ENCODE peak calls at places on chromosomes 1 and 21, in six cellular contexts. H is GM04503, M is cardiac fibroblast, I is frontal cortex, A is kidney epithelial cell, X is GM18507. N is an unnamed sample.

GRCh38 chr1:34984435-34985062 is 598 bp downstream of the TMEM35B start:
- DNase-seq in H (no peak), M (peak; percentile 51), I (no peak), A (no peak), X (no peak), N (peak; percentile 60)

GRCh38 chr1:39250460-39251240 is 46.2 kb downstream of the MACF1 start:
- DNase-seq in H (no peak), M (peak; percentile 72), I (no peak), A (no peak), X (no peak), N (peak; percentile 39)

GRCh38 chr1:50278352-50278878 is 144.8 kb downstream of the DMRTA2 start:
- DNase-seq in H (no peak), M (no peak), I (no peak), A (no peak), X (no peak), N (no peak)

GRCh38 chr1:12001249-12001917 is 17.9 kb upstream of the MIIP start:
- DNase-seq in H (no peak), M (peak; percentile 73), I (no peak), A (no peak), X (no peak), N (peak; percentile 77)

GRCh38 chr21:43657355-43658093 is 1.8 kb downstream of the HSF2BP start:
- DNase-seq in H (no peak), M (no peak), I (no peak), A (no peak), X (no peak), N (no peak)

GRCh38 chr1:180424848-180425457 is 77.4 kb downstream of the ACBD6 start:
- DNase-seq in H (no peak), M (no peak), I (no peak), A (no peak), X (no peak), N (peak; percentile 97)

GRCh38 chr1:30379684-30380624 is 343.4 kb downstream of the MATN1 start:
- DNase-seq in H (peak; percentile 19), M (peak; percentile 70), I (peak; percentile 66), A (peak; percentile 26), X (peak; percentile 60), N (peak; percentile 87)

GRCh38 chr1:54309631-54310366 is 96.4 kb downstream of the SSBP3 start:
- DNase-seq in H (no peak), M (no peak), I (no peak), A (no peak), X (no peak), N (no peak)

GRCh38 chr1:169072945-169073725 is 33.4 kb upstream of the ATP1B1 start:
- DNase-seq in H (no peak), M (no peak), I (no peak), A (no peak), X (no peak), N (no peak)

GRCh38 chr1:231841616-231842344 is 215.2 kb downstream of the DISC1 start:
- DNase-seq in H (peak; percentile 49), M (peak; percentile 65), I (no peak), A (peak; percentile 73), X (no peak), N (no peak)

GRCh38 chr1:19450811-19451564 is 34.4 kb downstream of the CAPZB start:
- DNase-seq in H (peak; percentile 91), M (peak; percentile 92), I (no peak), A (peak; percentile 57), X (no peak), N (peak; percentile 67)

GRCh38 chr1:6831368-6831767 is 46.1 kb downstream of the CAMTA1 start:
- DNase-seq in H (no peak), M (peak; percentile 9), I (no peak), A (no peak), X (no peak), N (no peak)

GRCh38 chr1:63984257-63984626 is 210.4 kb downstream of the ROR1 start:
- DNase-seq in H (no peak), M (no peak), I (no peak), A (no peak), X (no peak), N (no peak)

GRCh38 chr1:224632381-224632871 is 16.3 kb downstream of the CNIH3 start:
- DNase-seq in H (no peak), M (peak; percentile 88), I (no peak), A (no peak), X (no peak), N (no peak)

GRCh38 chr1:99707535-99708142 is 58.8 kb downstream of the FRRS1 start:
- DNase-seq in H (no peak), M (peak; percentile 82), I (peak; percentile 12), A (peak; percentile 10), X (no peak), N (peak; percentile 73)

GRCh38 chr1:110113551-110113950 is 1.3 kb downstream of the UBL4B start:
- DNase-seq in H (no peak), M (no peak), I (no peak), A (no peak), X (no peak), N (no peak)

GRCh38 chr1:100578201-100578600 is 40.3 kb downstream of the GPR88 start:
- DNase-seq in H (no peak), M (peak; percentile 42), I (no peak), A (no peak), X (no peak), N (no peak)

GRCh38 chr1:29878501-29878900 is 642.2 kb downstream of the PTPRU start:
- DNase-seq in H (no peak), M (no peak), I (no peak), A (no peak), X (no peak), N (no peak)

GRCh38 chr1:31714442-31715096 is 10.8 kb upstream of the COL16A1 start:
- DNase-seq in H (no peak), M (peak; percentile 74), I (peak; percentile 32), A (no peak), X (no peak), N (peak; percentile 73)

GRCh38 chr1:116131866-116132605 is 20.8 kb downstream of the MAB21L3 start:
- DNase-seq in H (no peak), M (no peak), I (no peak), A (no peak), X (no peak), N (no peak)

GRCh38 chr1:115706774-115707425 is 61.6 kb downstream of the CASQ2 start:
- DNase-seq in H (no peak), M (peak; percentile 70), I (no peak), A (peak; percentile 16), X (no peak), N (peak; percentile 84)

GRCh38 chr21:31554511-31555022 is 104.9 kb upstream of the SOD1 start:
- DNase-seq in H (no peak), M (peak; percentile 48), I (no peak), A (peak; percentile 19), X (no peak), N (peak; percentile 67)

GRCh38 chr1:203324103-203325003 is 19.0 kb downstream of the BTG2 start:
- DNase-seq in H (no peak), M (no peak), I (no peak), A (no peak), X (no peak), N (no peak)

GRCh38 chr1:83827731-83828130 is 171.2 kb downstream of the TTLL7 start:
- DNase-seq in H (no peak), M (no peak), I (no peak), A (no peak), X (no peak), N (no peak)

GRCh38 chr21:44375281-44375651 is 21.8 kb downstream of the TRPM2 start:
- DNase-seq in H (no peak), M (no peak), I (no peak), A (no peak), X (no peak), N (no peak)

GRCh38 chr1:177585492-177586220 is 384.2 kb downstream of the SEC16B start:
- DNase-seq in H (no peak), M (no peak), I (no peak), A (no peak), X (no peak), N (no peak)

GRCh38 chr1:214280386-214281029 is 451 bp upstream of the SMYD2 start:
- DNase-seq in H (no peak), M (peak; percentile 54), I (no peak), A (no peak), X (no peak), N (no peak)

GRCh38 chr21:31370281-31370892 is 26.3 kb upstream of the TIAM1 start:
- DNase-seq in H (no peak), M (no peak), I (no peak), A (no peak), X (no peak), N (no peak)

GRCh38 chr21:14875704-14876364 is 189.0 kb downstream of the NRIP1 start:
- DNase-seq in H (no peak), M (peak; percentile 32), I (no peak), A (peak; percentile 86), X (no peak), N (no peak)

GRCh38 chr1:19123837-19124236 is 86.2 kb downstream of the UBR4 start:
- DNase-seq in H (no peak), M (no peak), I (peak; percentile 3), A (no peak), X (no peak), N (no peak)

GRCh38 chr1:54927475-54928240 is 40.7 kb upstream of the DHCR24 start:
- DNase-seq in H (no peak), M (peak; percentile 63), I (no peak), A (no peak), X (no peak), N (peak; percentile 82)

GRCh38 chr1:68919070-68919469 is 422.2 kb upstream of the DEPDC1 start:
- DNase-seq in H (no peak), M (peak; percentile 7), I (no peak), A (no peak), X (no peak), N (no peak)

GRCh38 chr1:35350872-35351271 is 82.4 kb downstream of the ZMYM4 start:
- DNase-seq in H (no peak), M (no peak), I (no peak), A (no peak), X (no peak), N (no peak)

GRCh38 chr21:15275615-15276228 is 210.9 kb upstream of the NRIP1 start:
- DNase-seq in H (no peak), M (no peak), I (no peak), A (no peak), X (no peak), N (no peak)

GRCh38 chr1:17485280-17485679 is 45.8 kb upstream of the RCC2 start:
- DNase-seq in H (no peak), M (peak; percentile 51), I (no peak), A (no peak), X (no peak), N (peak; percentile 25)

GRCh38 chr1:66985835-66986234 is 61.0 kb downstream of the MIER1 start:
- DNase-seq in H (no peak), M (no peak), I (no peak), A (no peak), X (no peak), N (no peak)

N was measured in A673.